ENCODE peak calls at places on chromosome 14, in four cellular contexts. One of them, this sample, is unnamed.

GRCh38 chr14:96263347-96264199 is 7.6 kb downstream of the BDKRB1 start:
- DNase-seq in stimulated activated CD8-positive, alpha-beta memory T cell treated with anti-CD3 and anti-CD28 coated beads, Interleukin-12 subunit alpha, Interleukin-12 subunit beta, amount 100 ng/mL, for 4 hours: no peak
- DNase-seq in activated CD4-positive, alpha-beta T cell treated with anti-CD3 and anti-CD28 coated beads, Interleukin-2, amount 10 ng/mL, durations not matched to agents 7 days and 5 days: no peak
- DNase-seq in NCI-H2107: no peak
- DNase-seq in this sample: no peak

GRCh38 chr14:90785474-90785873 is 30.8 kb downstream of the TTC7B start:
- DNase-seq in NCI-H2107: no peak
- DNase-seq in activated CD4-positive, alpha-beta T cell treated with anti-CD3 and anti-CD28 coated beads, Interleukin-2, amount 10 ng/mL, durations not matched to agents 7 days and 5 days: no peak
- DNase-seq in stimulated activated CD8-positive, alpha-beta memory T cell treated with anti-CD3 and anti-CD28 coated beads, Interleukin-12 subunit alpha, Interleukin-12 subunit beta, amount 100 ng/mL, for 4 hours: no peak
- DNase-seq in this sample: no peak

GRCh38 chr14:32933943-32934890 is 4.5 kb upstream of the NPAS3 start:
- DNase-seq in stimulated activated CD8-positive, alpha-beta memory T cell treated with anti-CD3 and anti-CD28 coated beads, Interleukin-12 subunit alpha, Interleukin-12 subunit beta, amount 100 ng/mL, for 4 hours: no peak
- DNase-seq in activated CD4-positive, alpha-beta T cell treated with anti-CD3 and anti-CD28 coated beads, Interleukin-2, amount 10 ng/mL, durations not matched to agents 7 days and 5 days: no peak
- DNase-seq in NCI-H2107: no peak
- DNase-seq in this sample: no peak

GRCh38 chr14:103194256-103195045 is 71.2 kb downstream of the TNFAIP2 start:
- DNase-seq in stimulated activated CD8-positive, alpha-beta memory T cell treated with anti-CD3 and anti-CD28 coated beads, Interleukin-12 subunit alpha, Interleukin-12 subunit beta, amount 100 ng/mL, for 4 hours: no peak
- DNase-seq in NCI-H2107: no peak
- DNase-seq in activated CD4-positive, alpha-beta T cell treated with anti-CD3 and anti-CD28 coated beads, Interleukin-2, amount 10 ng/mL, durations not matched to agents 7 days and 5 days: no peak
- DNase-seq in this sample: no peak

GRCh38 chr14:95833429-95833828 is 43.2 kb upstream of the TUNAR start:
- DNase-seq in stimulated activated CD8-positive, alpha-beta memory T cell treated with anti-CD3 and anti-CD28 coated beads, Interleukin-12 subunit alpha, Interleukin-12 subunit beta, amount 100 ng/mL, for 4 hours: no peak
- DNase-seq in NCI-H2107: no peak
- DNase-seq in activated CD4-positive, alpha-beta T cell treated with anti-CD3 and anti-CD28 coated beads, Interleukin-2, amount 10 ng/mL, durations not matched to agents 7 days and 5 days: no peak
- DNase-seq in this sample: no peak

GRCh38 chr14:23123419-23123818 is 4.4 kb upstream of the CEBPE start:
- DNase-seq in activated CD4-positive, alpha-beta T cell treated with anti-CD3 and anti-CD28 coated beads, Interleukin-2, amount 10 ng/mL, durations not matched to agents 7 days and 5 days: no peak
- DNase-seq in NCI-H2107: no peak
- DNase-seq in stimulated activated CD8-positive, alpha-beta memory T cell treated with anti-CD3 and anti-CD28 coated beads, Interleukin-12 subunit alpha, Interleukin-12 subunit beta, amount 100 ng/mL, for 4 hours: no peak
- DNase-seq in this sample: peak

GRCh38 chr14:61568572-61569011 is 126.7 kb upstream of the HIF1A start:
- DNase-seq in NCI-H2107: peak
- DNase-seq in stimulated activated CD8-positive, alpha-beta memory T cell treated with anti-CD3 and anti-CD28 coated beads, Interleukin-12 subunit alpha, Interleukin-12 subunit beta, amount 100 ng/mL, for 4 hours: peak
- DNase-seq in activated CD4-positive, alpha-beta T cell treated with anti-CD3 and anti-CD28 coated beads, Interleukin-2, amount 10 ng/mL, durations not matched to agents 7 days and 5 days: peak
- DNase-seq in this sample: peak

GRCh38 chr14:53542692-53543091 is 389.6 kb upstream of the DDHD1 start:
- DNase-seq in stimulated activated CD8-positive, alpha-beta memory T cell treated with anti-CD3 and anti-CD28 coated beads, Interleukin-12 subunit alpha, Interleukin-12 subunit beta, amount 100 ng/mL, for 4 hours: no peak
- DNase-seq in NCI-H2107: no peak
- DNase-seq in activated CD4-positive, alpha-beta T cell treated with anti-CD3 and anti-CD28 coated beads, Interleukin-2, amount 10 ng/mL, durations not matched to agents 7 days and 5 days: no peak
- DNase-seq in this sample: no peak

GRCh38 chr14:77240336-77240915 is 30.6 kb downstream of the NGB start:
- DNase-seq in activated CD4-positive, alpha-beta T cell treated with anti-CD3 and anti-CD28 coated beads, Interleukin-2, amount 10 ng/mL, durations not matched to agents 7 days and 5 days: no peak
- DNase-seq in stimulated activated CD8-positive, alpha-beta memory T cell treated with anti-CD3 and anti-CD28 coated beads, Interleukin-12 subunit alpha, Interleukin-12 subunit beta, amount 100 ng/mL, for 4 hours: no peak
- DNase-seq in NCI-H2107: no peak
- DNase-seq in this sample: no peak

GRCh38 chr14:100662850-100663527 is 63.7 kb upstream of the DLK1 start:
- DNase-seq in activated CD4-positive, alpha-beta T cell treated with anti-CD3 and anti-CD28 coated beads, Interleukin-2, amount 10 ng/mL, durations not matched to agents 7 days and 5 days: peak
- DNase-seq in NCI-H2107: peak
- DNase-seq in stimulated activated CD8-positive, alpha-beta memory T cell treated with anti-CD3 and anti-CD28 coated beads, Interleukin-12 subunit alpha, Interleukin-12 subunit beta, amount 100 ng/mL, for 4 hours: peak
- DNase-seq in this sample: no peak

GRCh38 chr14:64632056-64632455 is 72.2 kb upstream of the PLEKHG3 start:
- DNase-seq in stimulated activated CD8-positive, alpha-beta memory T cell treated with anti-CD3 and anti-CD28 coated beads, Interleukin-12 subunit alpha, Interleukin-12 subunit beta, amount 100 ng/mL, for 4 hours: no peak
- DNase-seq in NCI-H2107: no peak
- DNase-seq in activated CD4-positive, alpha-beta T cell treated with anti-CD3 and anti-CD28 coated beads, Interleukin-2, amount 10 ng/mL, durations not matched to agents 7 days and 5 days: no peak
- DNase-seq in this sample: no peak

GRCh38 chr14:104957146-104958113 is 20.7 kb downstream of the AHNAK2 start:
- DNase-seq in activated CD4-positive, alpha-beta T cell treated with anti-CD3 and anti-CD28 coated beads, Interleukin-2, amount 10 ng/mL, durations not matched to agents 7 days and 5 days: no peak
- DNase-seq in NCI-H2107: no peak
- DNase-seq in stimulated activated CD8-positive, alpha-beta memory T cell treated with anti-CD3 and anti-CD28 coated beads, Interleukin-12 subunit alpha, Interleukin-12 subunit beta, amount 100 ng/mL, for 4 hours: no peak
- DNase-seq in this sample: no peak

GRCh38 chr14:29168149-29168548 is 401.6 kb downstream of the FOXG1 start:
- DNase-seq in NCI-H2107: no peak
- DNase-seq in stimulated activated CD8-positive, alpha-beta memory T cell treated with anti-CD3 and anti-CD28 coated beads, Interleukin-12 subunit alpha, Interleukin-12 subunit beta, amount 100 ng/mL, for 4 hours: no peak
- DNase-seq in activated CD4-positive, alpha-beta T cell treated with anti-CD3 and anti-CD28 coated beads, Interleukin-2, amount 10 ng/mL, durations not matched to agents 7 days and 5 days: no peak
- DNase-seq in this sample: no peak

GRCh38 chr14:90382491-90383125 is 14.2 kb upstream of the CALM1 start:
- DNase-seq in activated CD4-positive, alpha-beta T cell treated with anti-CD3 and anti-CD28 coated beads, Interleukin-2, amount 10 ng/mL, durations not matched to agents 7 days and 5 days: peak
- DNase-seq in NCI-H2107: peak
- DNase-seq in stimulated activated CD8-positive, alpha-beta memory T cell treated with anti-CD3 and anti-CD28 coated beads, Interleukin-12 subunit alpha, Interleukin-12 subunit beta, amount 100 ng/mL, for 4 hours: peak
- DNase-seq in this sample: peak

GRCh38 chr14:101599234-101599885 is 38.1 kb downstream of the DIO3 start:
- DNase-seq in activated CD4-positive, alpha-beta T cell treated with anti-CD3 and anti-CD28 coated beads, Interleukin-2, amount 10 ng/mL, durations not matched to agents 7 days and 5 days: peak
- DNase-seq in NCI-H2107: no peak
- DNase-seq in stimulated activated CD8-positive, alpha-beta memory T cell treated with anti-CD3 and anti-CD28 coated beads, Interleukin-12 subunit alpha, Interleukin-12 subunit beta, amount 100 ng/mL, for 4 hours: no peak
- DNase-seq in this sample: no peak

GRCh38 chr14:47442206-47442605 is 233.2 kb downstream of the MDGA2 start:
- DNase-seq in stimulated activated CD8-positive, alpha-beta memory T cell treated with anti-CD3 and anti-CD28 coated beads, Interleukin-12 subunit alpha, Interleukin-12 subunit beta, amount 100 ng/mL, for 4 hours: no peak
- DNase-seq in NCI-H2107: no peak
- DNase-seq in activated CD4-positive, alpha-beta T cell treated with anti-CD3 and anti-CD28 coated beads, Interleukin-2, amount 10 ng/mL, durations not matched to agents 7 days and 5 days: no peak
- DNase-seq in this sample: no peak

GRCh38 chr14:96064866-96065265 is 25.7 kb downstream of the C14orf132 start:
- DNase-seq in NCI-H2107: no peak
- DNase-seq in stimulated activated CD8-positive, alpha-beta memory T cell treated with anti-CD3 and anti-CD28 coated beads, Interleukin-12 subunit alpha, Interleukin-12 subunit beta, amount 100 ng/mL, for 4 hours: no peak
- DNase-seq in activated CD4-positive, alpha-beta T cell treated with anti-CD3 and anti-CD28 coated beads, Interleukin-2, amount 10 ng/mL, durations not matched to agents 7 days and 5 days: no peak
- DNase-seq in this sample: no peak

GRCh38 chr14:50620341-50620740 is 47.8 kb downstream of the SAV1 start:
- DNase-seq in NCI-H2107: no peak
- DNase-seq in activated CD4-positive, alpha-beta T cell treated with anti-CD3 and anti-CD28 coated beads, Interleukin-2, amount 10 ng/mL, durations not matched to agents 7 days and 5 days: no peak
- DNase-seq in stimulated activated CD8-positive, alpha-beta memory T cell treated with anti-CD3 and anti-CD28 coated beads, Interleukin-12 subunit alpha, Interleukin-12 subunit beta, amount 100 ng/mL, for 4 hours: no peak
- DNase-seq in this sample: no peak

GRCh38 chr14:90447720-90448497 is 51.1 kb downstream of the CALM1 start:
- DNase-seq in activated CD4-positive, alpha-beta T cell treated with anti-CD3 and anti-CD28 coated beads, Interleukin-2, amount 10 ng/mL, durations not matched to agents 7 days and 5 days: no peak
- DNase-seq in NCI-H2107: no peak
- DNase-seq in stimulated activated CD8-positive, alpha-beta memory T cell treated with anti-CD3 and anti-CD28 coated beads, Interleukin-12 subunit alpha, Interleukin-12 subunit beta, amount 100 ng/mL, for 4 hours: no peak
- DNase-seq in this sample: peak

GRCh38 chr14:104800600-104801283 is at the start of gene ZBTB42:
- DNase-seq in stimulated activated CD8-positive, alpha-beta memory T cell treated with anti-CD3 and anti-CD28 coated beads, Interleukin-12 subunit alpha, Interleukin-12 subunit beta, amount 100 ng/mL, for 4 hours: peak
- DNase-seq in activated CD4-positive, alpha-beta T cell treated with anti-CD3 and anti-CD28 coated beads, Interleukin-2, amount 10 ng/mL, durations not matched to agents 7 days and 5 days: peak
- DNase-seq in NCI-H2107: no peak
- DNase-seq in this sample: peak

GRCh38 chr14:100474176-100474575 is 113.0 kb downstream of the BEGAIN start:
- DNase-seq in activated CD4-positive, alpha-beta T cell treated with anti-CD3 and anti-CD28 coated beads, Interleukin-2, amount 10 ng/mL, durations not matched to agents 7 days and 5 days: no peak
- DNase-seq in NCI-H2107: peak
- DNase-seq in stimulated activated CD8-positive, alpha-beta memory T cell treated with anti-CD3 and anti-CD28 coated beads, Interleukin-12 subunit alpha, Interleukin-12 subunit beta, amount 100 ng/mL, for 4 hours: no peak
- DNase-seq in this sample: no peak

GRCh38 chr14:26765768-26766550 is 168.1 kb upstream of the NOVA1 start:
- DNase-seq in NCI-H2107: no peak
- DNase-seq in stimulated activated CD8-positive, alpha-beta memory T cell treated with anti-CD3 and anti-CD28 coated beads, Interleukin-12 subunit alpha, Interleukin-12 subunit beta, amount 100 ng/mL, for 4 hours: no peak
- DNase-seq in activated CD4-positive, alpha-beta T cell treated with anti-CD3 and anti-CD28 coated beads, Interleukin-2, amount 10 ng/mL, durations not matched to agents 7 days and 5 days: no peak
- DNase-seq in this sample: no peak

GRCh38 chr14:43803076-43803689 is 703.9 kb downstream of the FSCB start:
- DNase-seq in stimulated activated CD8-positive, alpha-beta memory T cell treated with anti-CD3 and anti-CD28 coated beads, Interleukin-12 subunit alpha, Interleukin-12 subunit beta, amount 100 ng/mL, for 4 hours: no peak
- DNase-seq in NCI-H2107: no peak
- DNase-seq in activated CD4-positive, alpha-beta T cell treated with anti-CD3 and anti-CD28 coated beads, Interleukin-2, amount 10 ng/mL, durations not matched to agents 7 days and 5 days: no peak
- DNase-seq in this sample: no peak

GRCh38 chr14:55441286-55441685 is 870 bp upstream of the TBPL2 start:
- DNase-seq in activated CD4-positive, alpha-beta T cell treated with anti-CD3 and anti-CD28 coated beads, Interleukin-2, amount 10 ng/mL, durations not matched to agents 7 days and 5 days: no peak
- DNase-seq in NCI-H2107: no peak
- DNase-seq in stimulated activated CD8-positive, alpha-beta memory T cell treated with anti-CD3 and anti-CD28 coated beads, Interleukin-12 subunit alpha, Interleukin-12 subunit beta, amount 100 ng/mL, for 4 hours: no peak
- DNase-seq in this sample: no peak

GRCh38 chr14:54627325-54627717 is 60.4 kb downstream of the SAMD4A start:
- DNase-seq in stimulated activated CD8-positive, alpha-beta memory T cell treated with anti-CD3 and anti-CD28 coated beads, Interleukin-12 subunit alpha, Interleukin-12 subunit beta, amount 100 ng/mL, for 4 hours: no peak
- DNase-seq in activated CD4-positive, alpha-beta T cell treated with anti-CD3 and anti-CD28 coated beads, Interleukin-2, amount 10 ng/mL, durations not matched to agents 7 days and 5 days: peak
- DNase-seq in NCI-H2107: no peak
- DNase-seq in this sample: no peak

GRCh38 chr14:100868621-100869370 is 34.7 kb downstream of the RTL1 start:
- DNase-seq in stimulated activated CD8-positive, alpha-beta memory T cell treated with anti-CD3 and anti-CD28 coated beads, Interleukin-12 subunit alpha, Interleukin-12 subunit beta, amount 100 ng/mL, for 4 hours: no peak
- DNase-seq in activated CD4-positive, alpha-beta T cell treated with anti-CD3 and anti-CD28 coated beads, Interleukin-2, amount 10 ng/mL, durations not matched to agents 7 days and 5 days: no peak
- DNase-seq in NCI-H2107: no peak
- DNase-seq in this sample: peak

GRCh38 chr14:24329736-24330135 is 5.1 kb downstream of the ADCY4 start:
- DNase-seq in stimulated activated CD8-positive, alpha-beta memory T cell treated with anti-CD3 and anti-CD28 coated beads, Interleukin-12 subunit alpha, Interleukin-12 subunit beta, amount 100 ng/mL, for 4 hours: peak
- DNase-seq in activated CD4-positive, alpha-beta T cell treated with anti-CD3 and anti-CD28 coated beads, Interleukin-2, amount 10 ng/mL, durations not matched to agents 7 days and 5 days: peak
- DNase-seq in NCI-H2107: no peak
- DNase-seq in this sample: peak

This sample was measured in natural killer cell treated with Interleukin-12 subunit alpha and Interleukin-12 subunit beta and Interleukin-15 and Interleukin-18, amount 100 ng/mL, for 72 hours.